ENCODE peak calls at places on chromosomes 2 and 18, in eight cellular contexts. One of them, this sample, is unnamed.

GRCh38 chr2:64274399-64275173 is 130.4 kb upstream of the PELI1 start:
- DNase-seq in activated naive CD4-positive, alpha-beta T cell treated with anti-CD3 and anti-CD28 coated beads, Interleukin-2, amount 10 ng/mL, durations not matched to agents 7 days and 5 days: no peak
- DNase-seq in amygdala: no peak
- DNase-seq in stimulated activated CD4-positive, alpha-beta T cell treated with anti-CD3 and anti-CD28 coated beads, Interleukin-1b, Interleukin-23, amount 100 ng/mL, for 24 hours: no peak
- DNase-seq in hypothalamus: no peak
- DNase-seq in effector CD4-positive, alpha-beta T cell: no peak
- DNase-seq in PC-9: no peak
- DNase-seq in activated CD8-positive, alpha-beta memory T cell treated with anti-CD3 and anti-CD28 coated beads for 24 hours: no peak
- DNase-seq in this sample: no peak

GRCh38 chr2:8761529-8762164 is 75.8 kb downstream of the KIDINS220 start:
- DNase-seq in activated naive CD4-positive, alpha-beta T cell treated with anti-CD3 and anti-CD28 coated beads, Interleukin-2, amount 10 ng/mL, durations not matched to agents 7 days and 5 days: no peak
- DNase-seq in amygdala: no peak
- DNase-seq in stimulated activated CD4-positive, alpha-beta T cell treated with anti-CD3 and anti-CD28 coated beads, Interleukin-1b, Interleukin-23, amount 100 ng/mL, for 24 hours: no peak
- DNase-seq in hypothalamus: no peak
- DNase-seq in effector CD4-positive, alpha-beta T cell: no peak
- DNase-seq in PC-9: no peak
- DNase-seq in activated CD8-positive, alpha-beta memory T cell treated with anti-CD3 and anti-CD28 coated beads for 24 hours: no peak
- DNase-seq in this sample: no peak

GRCh38 chr2:179263460-179264237 is 983 bp downstream of the SESTD1 start:
- DNase-seq in activated naive CD4-positive, alpha-beta T cell treated with anti-CD3 and anti-CD28 coated beads, Interleukin-2, amount 10 ng/mL, durations not matched to agents 7 days and 5 days: peak
- DNase-seq in amygdala: peak
- DNase-seq in stimulated activated CD4-positive, alpha-beta T cell treated with anti-CD3 and anti-CD28 coated beads, Interleukin-1b, Interleukin-23, amount 100 ng/mL, for 24 hours: no peak
- DNase-seq in hypothalamus: no peak
- DNase-seq in effector CD4-positive, alpha-beta T cell: peak
- DNase-seq in PC-9: peak
- DNase-seq in activated CD8-positive, alpha-beta memory T cell treated with anti-CD3 and anti-CD28 coated beads for 24 hours: peak
- DNase-seq in this sample: peak

GRCh38 chr2:74876081-74876886 is 42.4 kb downstream of the HK2 start:
- DNase-seq in activated naive CD4-positive, alpha-beta T cell treated with anti-CD3 and anti-CD28 coated beads, Interleukin-2, amount 10 ng/mL, durations not matched to agents 7 days and 5 days: peak
- DNase-seq in amygdala: peak
- DNase-seq in stimulated activated CD4-positive, alpha-beta T cell treated with anti-CD3 and anti-CD28 coated beads, Interleukin-1b, Interleukin-23, amount 100 ng/mL, for 24 hours: peak
- DNase-seq in hypothalamus: no peak
- DNase-seq in effector CD4-positive, alpha-beta T cell: peak
- DNase-seq in PC-9: peak
- DNase-seq in activated CD8-positive, alpha-beta memory T cell treated with anti-CD3 and anti-CD28 coated beads for 24 hours: peak
- DNase-seq in this sample: no peak

GRCh38 chr2:223529676-223530075 is 72.5 kb downstream of the SCG2 start:
- DNase-seq in activated naive CD4-positive, alpha-beta T cell treated with anti-CD3 and anti-CD28 coated beads, Interleukin-2, amount 10 ng/mL, durations not matched to agents 7 days and 5 days: no peak
- DNase-seq in amygdala: no peak
- DNase-seq in stimulated activated CD4-positive, alpha-beta T cell treated with anti-CD3 and anti-CD28 coated beads, Interleukin-1b, Interleukin-23, amount 100 ng/mL, for 24 hours: no peak
- DNase-seq in hypothalamus: no peak
- DNase-seq in effector CD4-positive, alpha-beta T cell: no peak
- DNase-seq in PC-9: no peak
- DNase-seq in activated CD8-positive, alpha-beta memory T cell treated with anti-CD3 and anti-CD28 coated beads for 24 hours: no peak
- DNase-seq in this sample: no peak

GRCh38 chr2:241940329-241940728 is 70.8 kb downstream of the RTP5 start:
- DNase-seq in activated naive CD4-positive, alpha-beta T cell treated with anti-CD3 and anti-CD28 coated beads, Interleukin-2, amount 10 ng/mL, durations not matched to agents 7 days and 5 days: no peak
- DNase-seq in amygdala: no peak
- DNase-seq in stimulated activated CD4-positive, alpha-beta T cell treated with anti-CD3 and anti-CD28 coated beads, Interleukin-1b, Interleukin-23, amount 100 ng/mL, for 24 hours: no peak
- DNase-seq in hypothalamus: no peak
- DNase-seq in effector CD4-positive, alpha-beta T cell: no peak
- DNase-seq in PC-9: no peak
- DNase-seq in activated CD8-positive, alpha-beta memory T cell treated with anti-CD3 and anti-CD28 coated beads for 24 hours: no peak
- DNase-seq in this sample: no peak

GRCh38 chr18:74534150-74534969 is at the start of gene CNDP1:
- DNase-seq in activated naive CD4-positive, alpha-beta T cell treated with anti-CD3 and anti-CD28 coated beads, Interleukin-2, amount 10 ng/mL, durations not matched to agents 7 days and 5 days: no peak
- DNase-seq in amygdala: peak
- DNase-seq in stimulated activated CD4-positive, alpha-beta T cell treated with anti-CD3 and anti-CD28 coated beads, Interleukin-1b, Interleukin-23, amount 100 ng/mL, for 24 hours: no peak
- DNase-seq in hypothalamus: peak
- DNase-seq in effector CD4-positive, alpha-beta T cell: no peak
- DNase-seq in PC-9: no peak
- DNase-seq in activated CD8-positive, alpha-beta memory T cell treated with anti-CD3 and anti-CD28 coated beads for 24 hours: no peak
- DNase-seq in this sample: peak

GRCh38 chr18:41761329-41762028 is 193.6 kb upstream of the PIK3C3 start:
- DNase-seq in activated naive CD4-positive, alpha-beta T cell treated with anti-CD3 and anti-CD28 coated beads, Interleukin-2, amount 10 ng/mL, durations not matched to agents 7 days and 5 days: no peak
- DNase-seq in amygdala: no peak
- DNase-seq in stimulated activated CD4-positive, alpha-beta T cell treated with anti-CD3 and anti-CD28 coated beads, Interleukin-1b, Interleukin-23, amount 100 ng/mL, for 24 hours: no peak
- DNase-seq in hypothalamus: no peak
- DNase-seq in effector CD4-positive, alpha-beta T cell: no peak
- DNase-seq in PC-9: peak
- DNase-seq in activated CD8-positive, alpha-beta memory T cell treated with anti-CD3 and anti-CD28 coated beads for 24 hours: no peak
- DNase-seq in this sample: no peak

GRCh38 chr2:185833864-185834263 is 95.3 kb downstream of the FSIP2 start:
- DNase-seq in activated naive CD4-positive, alpha-beta T cell treated with anti-CD3 and anti-CD28 coated beads, Interleukin-2, amount 10 ng/mL, durations not matched to agents 7 days and 5 days: no peak
- DNase-seq in amygdala: no peak
- DNase-seq in stimulated activated CD4-positive, alpha-beta T cell treated with anti-CD3 and anti-CD28 coated beads, Interleukin-1b, Interleukin-23, amount 100 ng/mL, for 24 hours: no peak
- DNase-seq in hypothalamus: no peak
- DNase-seq in effector CD4-positive, alpha-beta T cell: no peak
- DNase-seq in PC-9: no peak
- DNase-seq in activated CD8-positive, alpha-beta memory T cell treated with anti-CD3 and anti-CD28 coated beads for 24 hours: no peak
- DNase-seq in this sample: no peak

GRCh38 chr2:62216616-62217015 is 20.7 kb downstream of the B3GNT2 start:
- DNase-seq in activated naive CD4-positive, alpha-beta T cell treated with anti-CD3 and anti-CD28 coated beads, Interleukin-2, amount 10 ng/mL, durations not matched to agents 7 days and 5 days: no peak
- DNase-seq in amygdala: no peak
- DNase-seq in stimulated activated CD4-positive, alpha-beta T cell treated with anti-CD3 and anti-CD28 coated beads, Interleukin-1b, Interleukin-23, amount 100 ng/mL, for 24 hours: no peak
- DNase-seq in hypothalamus: no peak
- DNase-seq in effector CD4-positive, alpha-beta T cell: no peak
- DNase-seq in PC-9: no peak
- DNase-seq in activated CD8-positive, alpha-beta memory T cell treated with anti-CD3 and anti-CD28 coated beads for 24 hours: no peak
- DNase-seq in this sample: no peak

GRCh38 chr2:215693269-215693998 is 257.6 kb upstream of the FN1 start:
- DNase-seq in activated naive CD4-positive, alpha-beta T cell treated with anti-CD3 and anti-CD28 coated beads, Interleukin-2, amount 10 ng/mL, durations not matched to agents 7 days and 5 days: no peak
- DNase-seq in amygdala: no peak
- DNase-seq in stimulated activated CD4-positive, alpha-beta T cell treated with anti-CD3 and anti-CD28 coated beads, Interleukin-1b, Interleukin-23, amount 100 ng/mL, for 24 hours: no peak
- DNase-seq in hypothalamus: no peak
- DNase-seq in effector CD4-positive, alpha-beta T cell: no peak
- DNase-seq in PC-9: no peak
- DNase-seq in activated CD8-positive, alpha-beta memory T cell treated with anti-CD3 and anti-CD28 coated beads for 24 hours: no peak
- DNase-seq in this sample: no peak

GRCh38 chr2:190354003-190354690 is 10.8 kb downstream of the INPP1 start:
- DNase-seq in activated naive CD4-positive, alpha-beta T cell treated with anti-CD3 and anti-CD28 coated beads, Interleukin-2, amount 10 ng/mL, durations not matched to agents 7 days and 5 days: no peak
- DNase-seq in amygdala: no peak
- DNase-seq in stimulated activated CD4-positive, alpha-beta T cell treated with anti-CD3 and anti-CD28 coated beads, Interleukin-1b, Interleukin-23, amount 100 ng/mL, for 24 hours: no peak
- DNase-seq in hypothalamus: no peak
- DNase-seq in effector CD4-positive, alpha-beta T cell: no peak
- DNase-seq in PC-9: no peak
- DNase-seq in activated CD8-positive, alpha-beta memory T cell treated with anti-CD3 and anti-CD28 coated beads for 24 hours: no peak
- DNase-seq in this sample: no peak

GRCh38 chr18:57910134-57910533 is 107.0 kb upstream of the ATP8B1 start:
- DNase-seq in activated naive CD4-positive, alpha-beta T cell treated with anti-CD3 and anti-CD28 coated beads, Interleukin-2, amount 10 ng/mL, durations not matched to agents 7 days and 5 days: no peak
- DNase-seq in amygdala: no peak
- DNase-seq in stimulated activated CD4-positive, alpha-beta T cell treated with anti-CD3 and anti-CD28 coated beads, Interleukin-1b, Interleukin-23, amount 100 ng/mL, for 24 hours: no peak
- DNase-seq in hypothalamus: no peak
- DNase-seq in effector CD4-positive, alpha-beta T cell: no peak
- DNase-seq in PC-9: no peak
- DNase-seq in activated CD8-positive, alpha-beta memory T cell treated with anti-CD3 and anti-CD28 coated beads for 24 hours: no peak
- DNase-seq in this sample: no peak

GRCh38 chr18:50306944-50307343 is 19.5 kb upstream of the CXXC1 start:
- DNase-seq in activated naive CD4-positive, alpha-beta T cell treated with anti-CD3 and anti-CD28 coated beads, Interleukin-2, amount 10 ng/mL, durations not matched to agents 7 days and 5 days: no peak
- DNase-seq in amygdala: no peak
- DNase-seq in stimulated activated CD4-positive, alpha-beta T cell treated with anti-CD3 and anti-CD28 coated beads, Interleukin-1b, Interleukin-23, amount 100 ng/mL, for 24 hours: no peak
- DNase-seq in hypothalamus: no peak
- DNase-seq in effector CD4-positive, alpha-beta T cell: no peak
- DNase-seq in PC-9: no peak
- DNase-seq in activated CD8-positive, alpha-beta memory T cell treated with anti-CD3 and anti-CD28 coated beads for 24 hours: no peak
- DNase-seq in this sample: no peak

GRCh38 chr2:15543541-15543940 is 17.6 kb downstream of the NBAS start:
- DNase-seq in activated naive CD4-positive, alpha-beta T cell treated with anti-CD3 and anti-CD28 coated beads, Interleukin-2, amount 10 ng/mL, durations not matched to agents 7 days and 5 days: no peak
- DNase-seq in amygdala: no peak
- DNase-seq in stimulated activated CD4-positive, alpha-beta T cell treated with anti-CD3 and anti-CD28 coated beads, Interleukin-1b, Interleukin-23, amount 100 ng/mL, for 24 hours: no peak
- DNase-seq in hypothalamus: no peak
- DNase-seq in effector CD4-positive, alpha-beta T cell: no peak
- DNase-seq in PC-9: no peak
- DNase-seq in activated CD8-positive, alpha-beta memory T cell treated with anti-CD3 and anti-CD28 coated beads for 24 hours: no peak
- DNase-seq in this sample: no peak

GRCh38 chr2:86274265-86274917 is 63.0 kb downstream of the REEP1 start:
- DNase-seq in activated naive CD4-positive, alpha-beta T cell treated with anti-CD3 and anti-CD28 coated beads, Interleukin-2, amount 10 ng/mL, durations not matched to agents 7 days and 5 days: no peak
- DNase-seq in amygdala: no peak
- DNase-seq in stimulated activated CD4-positive, alpha-beta T cell treated with anti-CD3 and anti-CD28 coated beads, Interleukin-1b, Interleukin-23, amount 100 ng/mL, for 24 hours: no peak
- DNase-seq in hypothalamus: no peak
- DNase-seq in effector CD4-positive, alpha-beta T cell: no peak
- DNase-seq in PC-9: no peak
- DNase-seq in activated CD8-positive, alpha-beta memory T cell treated with anti-CD3 and anti-CD28 coated beads for 24 hours: no peak
- DNase-seq in this sample: no peak

GRCh38 chr2:191404568-191404991 is 159.4 kb downstream of the MYO1B start:
- DNase-seq in activated naive CD4-positive, alpha-beta T cell treated with anti-CD3 and anti-CD28 coated beads, Interleukin-2, amount 10 ng/mL, durations not matched to agents 7 days and 5 days: no peak
- DNase-seq in amygdala: no peak
- DNase-seq in stimulated activated CD4-positive, alpha-beta T cell treated with anti-CD3 and anti-CD28 coated beads, Interleukin-1b, Interleukin-23, amount 100 ng/mL, for 24 hours: no peak
- DNase-seq in hypothalamus: no peak
- DNase-seq in effector CD4-positive, alpha-beta T cell: no peak
- DNase-seq in PC-9: no peak
- DNase-seq in activated CD8-positive, alpha-beta memory T cell treated with anti-CD3 and anti-CD28 coated beads for 24 hours: no peak
- DNase-seq in this sample: no peak

This sample was measured in substantia nigra.